ENCODE peak calls at places on chromosomes 6 and 20, in six cellular contexts. One of them, this sample, is unnamed.
A peak's percentile ranks its signal among the peaks of the same experiment; 100 is the strongest.

GRCh38 chr20:34179636-34180360 is 61.4 kb upstream of the ASIP start:
- DNase-seq in WTC11: no peak
- DNase-seq in HCT116: no peak
- DNase-seq in H1: no peak
- DNase-seq in K562: peak; percentile 50
- DNase-seq in A549: peak; percentile 8
- DNase-seq in this sample: no peak

GRCh38 chr6:35967059-35967769 is 46.3 kb upstream of the SRPK1 start:
- DNase-seq in K562: no peak
- DNase-seq in WTC11: no peak
- DNase-seq in H1: no peak
- DNase-seq in HCT116: no peak
- DNase-seq in A549: no peak
- DNase-seq in this sample: no peak

GRCh38 chr6:68911811-68912210 is 276.7 kb downstream of the ADGRB3 start:
- DNase-seq in A549: no peak
- DNase-seq in H1: no peak
- DNase-seq in WTC11: no peak
- DNase-seq in K562: no peak
- DNase-seq in HCT116: no peak
- DNase-seq in this sample: no peak

GRCh38 chr6:8131265-8131897 is 29.0 kb upstream of the EEF1E1 start:
- DNase-seq in WTC11: peak; percentile 65
- DNase-seq in HCT116: peak; percentile 61
- DNase-seq in K562: peak; percentile 75
- DNase-seq in H1: peak; percentile 78
- DNase-seq in A549: peak; percentile 50
- DNase-seq in this sample: peak; percentile 72

GRCh38 chr6:100347901-100348550 is 116.7 kb downstream of the SIM1 start:
- DNase-seq in A549: no peak
- DNase-seq in H1: no peak
- DNase-seq in K562: no peak
- DNase-seq in HCT116: no peak
- DNase-seq in WTC11: no peak
- DNase-seq in this sample: peak; percentile 74

GRCh38 chr6:43127180-43127579 is 43.9 kb upstream of the SRF start:
- DNase-seq in WTC11: no peak
- DNase-seq in A549: no peak
- DNase-seq in H1: no peak
- DNase-seq in K562: no peak
- DNase-seq in HCT116: no peak
- DNase-seq in this sample: no peak

GRCh38 chr6:16933532-16933931 is 168.3 kb upstream of the STMND1 start:
- DNase-seq in A549: no peak
- DNase-seq in H1: no peak
- DNase-seq in K562: peak; percentile 5
- DNase-seq in WTC11: no peak
- DNase-seq in HCT116: no peak
- DNase-seq in this sample: no peak

GRCh38 chr6:51992834-51993233 is 94.6 kb downstream of the PKHD1 start:
- DNase-seq in HCT116: no peak
- DNase-seq in H1: no peak
- DNase-seq in A549: no peak
- DNase-seq in K562: no peak
- DNase-seq in WTC11: no peak
- DNase-seq in this sample: no peak

GRCh38 chr6:157314705-157315321 is 8.5 kb downstream of the TMEM242 start:
- DNase-seq in A549: peak; percentile 60
- DNase-seq in WTC11: no peak
- DNase-seq in HCT116: peak; percentile 58
- DNase-seq in H1: no peak
- DNase-seq in K562: peak; percentile 79
- DNase-seq in this sample: peak; percentile 82

GRCh38 chr6:36873612-36874011 is 991 bp downstream of the PPIL1 start:
- DNase-seq in A549: peak; percentile 26
- DNase-seq in WTC11: no peak
- DNase-seq in HCT116: no peak
- DNase-seq in K562: peak; percentile 61
- DNase-seq in H1: no peak
- DNase-seq in this sample: peak; percentile 46

GRCh38 chr20:1277529-1278322 is 11.6 kb downstream of the SNPH start:
- DNase-seq in K562: no peak
- DNase-seq in A549: no peak
- DNase-seq in WTC11: no peak
- DNase-seq in HCT116: no peak
- DNase-seq in H1: no peak
- DNase-seq in this sample: no peak

GRCh38 chr6:139801571-139802321 is 427.3 kb upstream of the CITED2 start:
- DNase-seq in WTC11: no peak
- DNase-seq in H1: no peak
- DNase-seq in K562: peak; percentile 56
- DNase-seq in HCT116: no peak
- DNase-seq in A549: peak; percentile 2
- DNase-seq in this sample: peak; percentile 38

GRCh38 chr6:31578058-31578457 is 2.7 kb downstream of the TNF start:
- DNase-seq in K562: no peak
- DNase-seq in WTC11: no peak
- DNase-seq in HCT116: no peak
- DNase-seq in H1: no peak
- DNase-seq in A549: no peak
- DNase-seq in this sample: peak; percentile 40

GRCh38 chr6:57257911-57258541 is 35.9 kb upstream of the RAB23 start:
- DNase-seq in H1: no peak
- DNase-seq in WTC11: no peak
- DNase-seq in HCT116: no peak
- DNase-seq in K562: no peak
- DNase-seq in A549: no peak
- DNase-seq in this sample: no peak

GRCh38 chr6:130520801-130521200 is 155.0 kb downstream of the TMEM200A start:
- DNase-seq in HCT116: no peak
- DNase-seq in K562: no peak
- DNase-seq in H1: no peak
- DNase-seq in WTC11: no peak
- DNase-seq in A549: no peak
- DNase-seq in this sample: no peak

GRCh38 chr20:63291811-63292210 is 1.2 kb upstream of the COL20A1 start:
- DNase-seq in H1: no peak
- DNase-seq in K562: no peak
- DNase-seq in HCT116: no peak
- DNase-seq in WTC11: no peak
- DNase-seq in A549: no peak
- DNase-seq in this sample: no peak

GRCh38 chr6:17983712-17984111 is 3.7 kb downstream of the KIF13A start:
- DNase-seq in H1: peak; percentile 39
- DNase-seq in A549: no peak
- DNase-seq in HCT116: no peak
- DNase-seq in K562: no peak
- DNase-seq in WTC11: no peak
- DNase-seq in this sample: no peak

GRCh38 chr20:45463113-45463512 is 6.4 kb upstream of the WFDC2 start:
- DNase-seq in WTC11: no peak
- DNase-seq in HCT116: no peak
- DNase-seq in K562: no peak
- DNase-seq in H1: no peak
- DNase-seq in A549: no peak
- DNase-seq in this sample: no peak

DNA sequence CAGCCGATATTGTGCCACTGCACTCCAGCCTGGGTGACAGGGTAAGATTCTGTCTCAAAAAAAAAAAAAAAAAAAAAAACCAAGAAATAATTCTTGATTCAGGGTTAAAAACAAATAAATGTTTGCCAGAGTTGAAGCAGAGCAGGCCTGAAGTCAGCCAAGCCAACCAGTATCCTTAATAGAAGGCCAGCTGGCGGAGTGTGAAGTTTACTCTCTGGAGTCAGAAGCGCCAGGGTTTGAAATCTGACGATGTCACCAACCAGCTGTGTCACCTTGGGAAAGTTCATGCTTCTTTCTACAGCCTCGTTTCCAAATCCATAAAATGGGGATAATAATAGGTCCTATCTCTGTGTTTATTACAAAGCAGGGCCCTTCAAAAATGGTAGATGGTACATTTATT is 73.0 kb upstream of the ENPP5 start:
- DNase-seq in HCT116: no peak
- DNase-seq in H1: no peak
- DNase-seq in A549: no peak
- DNase-seq in K562: no peak
- DNase-seq in WTC11: no peak
- DNase-seq in this sample: no peak
- TF ChIP-seq MAX in HCT116: no peak
- TF ChIP-seq MAX in H1: no peak
- TF ChIP-seq MAX in A549: no peak
- TF ChIP-seq MAX in K562: no peak
- TF ChIP-seq MAX in WTC11: no peak
- TF ChIP-seq MAX in this sample: no peak

DNA sequence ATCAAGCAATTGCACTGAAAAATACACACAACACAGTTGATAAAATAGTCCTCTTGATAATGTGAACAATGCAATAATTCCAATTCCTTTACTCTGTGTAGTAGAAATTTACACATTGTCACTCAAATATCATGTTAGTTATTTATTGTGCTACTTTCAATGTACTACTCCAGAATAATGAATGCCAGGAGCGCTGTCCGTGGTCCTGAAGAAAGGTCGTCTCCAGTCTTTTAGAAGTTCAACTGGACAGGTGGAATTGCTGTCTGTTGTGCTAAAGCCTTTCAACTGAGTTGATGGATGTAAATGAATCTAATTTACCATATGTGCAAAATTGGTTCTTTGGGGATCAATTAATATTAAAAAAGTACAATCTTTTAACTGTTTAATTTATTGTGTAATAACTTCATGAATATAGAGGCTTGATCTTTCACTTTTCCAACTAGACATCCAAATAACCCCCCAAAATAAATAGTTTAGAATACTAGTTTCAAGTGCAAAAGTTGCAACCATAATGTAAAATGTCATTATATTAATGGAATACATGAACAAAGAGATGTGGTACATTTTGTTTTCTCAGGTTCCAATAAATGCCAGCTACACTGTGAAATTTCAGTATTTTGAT is 3.2 kb downstream of the GRIK2 start:
- DNase-seq in HCT116: no peak
- DNase-seq in K562: peak; percentile 60
- DNase-seq in WTC11: peak; percentile 78
- DNase-seq in H1: peak; percentile 81
- DNase-seq in A549: peak; percentile 34
- DNase-seq in this sample: peak; percentile 60
- TF ChIP-seq MAX in HCT116: no peak
- TF ChIP-seq MAX in K562: no peak
- TF ChIP-seq MAX in WTC11: no peak
- TF ChIP-seq MAX in H1: no peak
- TF ChIP-seq MAX in A549: no peak
- TF ChIP-seq MAX in this sample: no peak

GRCh38 chr6:40642190-40642589 is 55.0 kb upstream of the LRFN2 start:
- DNase-seq in A549: no peak
- DNase-seq in H1: no peak
- DNase-seq in WTC11: no peak
- DNase-seq in HCT116: no peak
- DNase-seq in K562: no peak
- DNase-seq in this sample: no peak

GRCh38 chr6:40642837-40643236 is 55.7 kb upstream of the LRFN2 start:
- DNase-seq in H1: no peak
- DNase-seq in A549: no peak
- DNase-seq in WTC11: no peak
- DNase-seq in K562: no peak
- DNase-seq in HCT116: no peak
- DNase-seq in this sample: no peak

GRCh38 chr6:40645043-40645442 is 57.9 kb upstream of the LRFN2 start:
- DNase-seq in H1: no peak
- DNase-seq in HCT116: no peak
- DNase-seq in A549: no peak
- DNase-seq in K562: no peak
- DNase-seq in WTC11: no peak
- DNase-seq in this sample: no peak

GRCh38 chr6:40640591-40641293 is 53.6 kb upstream of the LRFN2 start:
- DNase-seq in HCT116: no peak
- DNase-seq in A549: no peak
- DNase-seq in H1: no peak
- DNase-seq in K562: no peak
- DNase-seq in WTC11: no peak
- DNase-seq in this sample: peak; percentile 20
- TF ChIP-seq MAX in HCT116: no peak
- TF ChIP-seq MAX in A549: no peak
- TF ChIP-seq MAX in H1: no peak
- TF ChIP-seq MAX in K562: no peak
- TF ChIP-seq MAX in WTC11: no peak
- TF ChIP-seq MAX in this sample: no peak

DNA sequence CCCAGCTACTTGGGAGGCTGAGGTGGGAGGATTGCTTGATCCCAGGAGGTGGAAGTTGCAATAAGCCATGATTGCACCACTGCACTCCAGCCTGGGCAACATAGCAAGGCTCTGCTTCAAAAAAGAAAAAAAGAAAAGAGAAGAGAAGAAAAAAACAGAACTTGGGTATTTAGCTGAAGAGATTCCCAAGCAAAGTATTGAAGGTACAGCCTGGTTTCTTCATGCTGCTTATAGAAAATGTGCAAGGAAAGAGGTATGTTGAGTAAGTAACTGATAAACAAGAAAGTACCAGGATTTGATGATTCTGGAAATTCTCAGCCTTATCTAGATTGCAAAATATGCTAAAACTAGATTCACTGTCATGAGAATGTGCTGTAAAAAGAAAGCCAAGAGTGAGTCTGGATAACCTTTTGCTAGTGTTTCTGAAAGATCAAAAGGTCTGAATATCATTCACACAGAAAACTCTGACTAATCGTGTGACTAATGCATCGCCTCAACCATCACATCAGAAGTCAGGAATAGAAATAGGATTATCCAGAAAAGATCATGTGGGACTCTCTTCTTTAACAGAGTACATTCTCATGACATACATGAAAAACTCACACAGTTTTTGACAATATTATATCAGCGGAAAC is 32.4 kb upstream of the NOP56 start:
- DNase-seq in A549: peak; percentile 29
- DNase-seq in K562: no peak
- DNase-seq in WTC11: no peak
- DNase-seq in H1: no peak
- DNase-seq in HCT116: peak; percentile 22
- DNase-seq in this sample: no peak
- TF ChIP-seq MAX in A549: no peak
- TF ChIP-seq MAX in K562: no peak
- TF ChIP-seq MAX in WTC11: no peak
- TF ChIP-seq MAX in H1: no peak
- TF ChIP-seq MAX in HCT116: no peak
- TF ChIP-seq MAX in this sample: no peak

GRCh38 chr20:23668477-23668951 is 20.3 kb downstream of the CST4 start:
- DNase-seq in WTC11: peak; percentile 72
- DNase-seq in H1: peak; percentile 88
- DNase-seq in A549: peak; percentile 72
- DNase-seq in K562: peak; percentile 64
- DNase-seq in HCT116: peak; percentile 54
- DNase-seq in this sample: peak; percentile 70
- TF ChIP-seq MAX in WTC11: no peak
- TF ChIP-seq MAX in H1: no peak
- TF ChIP-seq MAX in A549: no peak
- TF ChIP-seq MAX in K562: no peak
- TF ChIP-seq MAX in HCT116: no peak
- TF ChIP-seq MAX in this sample: no peak

GRCh38 chr6:167547751-167548150 is 222.9 kb downstream of the TTLL2 start:
- DNase-seq in A549: no peak
- DNase-seq in H1: no peak
- DNase-seq in K562: no peak
- DNase-seq in WTC11: no peak
- DNase-seq in HCT116: no peak
- DNase-seq in this sample: peak; percentile 21
- TF ChIP-seq MAX in A549: no peak
- TF ChIP-seq MAX in H1: no peak
- TF ChIP-seq MAX in K562: no peak
- TF ChIP-seq MAX in WTC11: no peak
- TF ChIP-seq MAX in HCT116: no peak
- TF ChIP-seq MAX in this sample: no peak

This sample was measured in NB4.